ENCODE peak calls at places on chromosomes 7 and 10, in eight cellular contexts. F is glomerular endothelial cell; H is HTR-8/SVneo; M is GM12878; B is astrocyte of the cerebellum; K is omental fat pad; N is posterior cingulate gyrus; Z is stimulated activated CD8-positive, alpha-beta memory T cell treated with anti-CD3 and anti-CD28 coated beads, Interleukin-7, amount 100 ng/mL, for 24 hours. D is an unnamed sample.

GRCh38 chr7:151786241-151786640 is 90.7 kb downstream of the PRKAG2 start:
- DNase-seq in F (no peak), H (no peak), M (no peak), B (no peak), K (no peak), N (no peak), Z (no peak), D (no peak)

GRCh38 chr7:99499356-99499712 is 747 bp downstream of the ZNF394 start:
- DNase-seq in F (no peak), H (no peak), M (no peak), B (no peak), K (no peak), N (no peak), Z (no peak), D (no peak)

GRCh38 chr10:98916751-98917150 is 318.9 kb downstream of the HPSE2 start:
- DNase-seq in F (no peak), H (no peak), M (no peak), B (peak; percentile 2), K (no peak), N (no peak), Z (no peak), D (no peak)

GRCh38 chr7:106196460-106197021 is 84.4 kb upstream of the SYPL1 start:
- DNase-seq in F (no peak), H (no peak), M (no peak), B (no peak), K (no peak), N (no peak), Z (no peak), D (no peak)

GRCh38 chr7:107581387-107582013 is 1.5 kb downstream of the BCAP29 start:
- DNase-seq in F (no peak), H (no peak), M (no peak), B (no peak), K (no peak), N (no peak), Z (no peak), D (no peak)

GRCh38 chr7:121945066-121945848 is 72.3 kb downstream of the PTPRZ1 start:
- DNase-seq in F (no peak), H (no peak), M (no peak), B (no peak), K (no peak), N (no peak), Z (no peak), D (no peak)

GRCh38 chr10:43888551-43888950 is 239.9 kb upstream of the ZNF32 start:
- DNase-seq in F (no peak), H (peak; percentile 53), M (no peak), B (peak; percentile 50), K (no peak), N (no peak), Z (no peak), D (no peak)

GRCh38 chr10:130713105-130713504 is 576.9 kb downstream of the GLRX3 start:
- DNase-seq in F (no peak), H (no peak), M (no peak), B (no peak), K (no peak), N (no peak), Z (no peak), D (no peak)

GRCh38 chr7:22582860-22583640 is 83.1 kb upstream of the STEAP1B start:
- DNase-seq in F (peak; percentile 96), H (peak; percentile 70), M (no peak), B (peak; percentile 90), K (no peak), N (no peak), Z (no peak), D (peak; percentile 99)

GRCh38 chr7:139471740-139472353 is 11.6 kb downstream of the KLRG2 start:
- DNase-seq in F (no peak), H (no peak), M (no peak), B (no peak), K (no peak), N (no peak), Z (no peak), D (no peak)

GRCh38 chr7:108578937-108579336 is 9.3 kb downstream of the DNAJB9 start:
- DNase-seq in F (no peak), H (no peak), M (no peak), B (no peak), K (no peak), N (no peak), Z (no peak), D (no peak)

GRCh38 chr10:11218395-11218794 is 200.7 kb downstream of the CELF2 start:
- DNase-seq in F (no peak), H (no peak), M (no peak), B (no peak), K (no peak), N (no peak), Z (no peak), D (no peak)

GRCh38 chr10:131673396-131673795 is 227.4 kb upstream of the PPP2R2D start:
- DNase-seq in F (no peak), H (no peak), M (no peak), B (no peak), K (no peak), N (no peak), Z (no peak), D (no peak)

GRCh38 chr10:61669161-61669755 is 6.5 kb downstream of the CABCOCO1 start:
- DNase-seq in F (no peak), H (no peak), M (no peak), B (no peak), K (no peak), N (no peak), Z (no peak), D (no peak)

GRCh38 chr7:7793921-7794320 is 75.5 kb upstream of the RPA3 start:
- DNase-seq in F (no peak), H (no peak), M (no peak), B (no peak), K (no peak), N (no peak), Z (no peak), D (no peak)

GRCh38 chr10:88702848-88703597 is 3.0 kb upstream of the LIPK start:
- DNase-seq in F (peak; percentile 29), H (no peak), M (no peak), B (no peak), K (no peak), N (no peak), Z (no peak), D (no peak)

GRCh38 chr7:1290262-1291039 is 57.8 kb downstream of the UNCX start:
- DNase-seq in F (no peak), H (no peak), M (no peak), B (no peak), K (no peak), N (peak; percentile 80), Z (no peak), D (no peak)

GRCh38 chr10:14774214-14774580 is 500 bp downstream of the FAM107B start:
- DNase-seq in F (no peak), H (no peak), M (no peak), B (no peak), K (no peak), N (no peak), Z (no peak), D (no peak)

GRCh38 chr7:27961255-27961654 is 219.3 kb downstream of the JAZF1 start:
- DNase-seq in F (no peak), H (peak; percentile 65), M (no peak), B (no peak), K (no peak), N (no peak), Z (no peak), D (no peak)

GRCh38 chr7:42103020-42103419 is 134.0 kb downstream of the GLI3 start:
- DNase-seq in F (no peak), H (no peak), M (no peak), B (no peak), K (no peak), N (no peak), Z (no peak), D (no peak)